ENCODE peak calls at places on chromosome X, in seven cellular contexts. T is brain microvascular endothelial cell, C is ovary, D is endothelial cell, G is GM13976, Z is stomach, A is heart left ventricle. N is an unnamed sample.

GRCh38 chrX:19990225-19990518 is 689 bp downstream of the BCLAF3 start:
- DNase-seq in G (peak), T (no peak), C (no peak), D (no peak), Z (no peak), A (no peak), N (peak)

GRCh38 chrX:53288173-53288572 is 6.8 kb upstream of the IQSEC2 start:
- DNase-seq in G (no peak), D (no peak), C (no peak), Z (no peak), T (peak), A (peak), N (no peak)

GRCh38 chrX:136762820-136763452 is 17.8 kb downstream of the ARHGEF6 start:
- DNase-seq in T (no peak), Z (no peak), D (no peak), G (no peak), A (no peak), C (no peak), N (no peak)

GRCh38 chrX:119887721-119888425 is 7.8 kb upstream of the AKAP14 start:
- DNase-seq in Z (peak), A (peak), C (peak), T (peak), G (peak), D (peak), N (peak)

GRCh38 chrX:136189222-136189621 is 41.9 kb downstream of the FHL1 start:
- DNase-seq in G (no peak), T (no peak), D (no peak), A (peak), C (no peak), Z (no peak), N (no peak)

GRCh38 chrX:1535241-1536041 is 1.5 kb downstream of the P2RY8 start:
- DNase-seq in A (peak), G (peak), T (no peak), C (peak), Z (no peak), D (no peak), N (peak)

GRCh38 chrX:8194216-8194615 is 23.1 kb upstream of the VCX2 start:
- DNase-seq in D (no peak), C (no peak), A (no peak), T (no peak), G (no peak), Z (no peak), N (no peak)

GRCh38 chrX:2538016-2538415 is 37.2 kb upstream of the DHRSX start:
- DNase-seq in D (no peak), A (no peak), C (no peak), T (no peak), G (no peak), Z (no peak), N (no peak)

GRCh38 chrX:31099536-31100090 is 27.8 kb upstream of the FTHL17 start:
- DNase-seq in D (no peak), A (no peak), T (no peak), C (no peak), Z (no peak), G (peak), N (peak)

GRCh38 chrX:53255738-53256191 is 25.6 kb downstream of the IQSEC2 start:
- DNase-seq in D (no peak), G (no peak), A (no peak), C (no peak), Z (no peak), T (no peak), N (no peak)

GRCh38 chrX:115968436-115969252 is 201.9 kb upstream of the AGTR2 start:
- DNase-seq in D (peak), A (peak), Z (no peak), G (peak), T (no peak), C (peak), N (peak)

GRCh38 chrX:71579136-71579989 is 1.1 kb downstream of the GCNA start:
- DNase-seq in A (no peak), T (no peak), G (peak), Z (no peak), C (no peak), D (no peak), N (peak)

GRCh38 chrX:40166582-40166981 is 68.8 kb upstream of the BCOR start:
- DNase-seq in G (no peak), C (no peak), A (no peak), Z (no peak), D (no peak), T (no peak), N (no peak)

GRCh38 chrX:113136841-113137240 is 296.2 kb upstream of the AMOT start:
- DNase-seq in T (no peak), C (no peak), G (no peak), A (no peak), Z (no peak), D (no peak), N (no peak)

GRCh38 chrX:6694977-6695376 is 160.1 kb upstream of the VCX3A start:
- DNase-seq in D (no peak), T (no peak), C (no peak), Z (no peak), G (no peak), A (no peak), N (no peak)

GRCh38 chrX:8084023-8084422 is 87.0 kb downstream of the VCX2 start:
- DNase-seq in A (no peak), Z (no peak), T (peak), C (no peak), G (no peak), D (no peak), N (no peak)

GRCh38 chrX:10697552-10697951 is 77.2 kb upstream of the MID1 start:
- DNase-seq in C (no peak), A (no peak), D (no peak), Z (no peak), G (no peak), T (no peak), N (no peak)

GRCh38 chrX:136768469-136769084 is 12.2 kb downstream of the ARHGEF6 start:
- DNase-seq in Z (no peak), C (peak), T (peak), D (no peak), A (peak), G (peak), N (peak)

GRCh38 chrX:154596290-154596929 is 11.5 kb downstream of the CTAG1A start:
- DNase-seq in C (no peak), A (no peak), D (no peak), G (no peak), T (peak), Z (no peak), N (no peak)

GRCh38 chrX:48617542-48618340 is 20.4 kb downstream of the WDR13 start:
- DNase-seq in D (no peak), T (peak), Z (no peak), G (no peak), C (no peak), A (no peak), N (no peak)

GRCh38 chrX:20414066-20414465 is 147.4 kb upstream of the RPS6KA3 start:
- DNase-seq in C (no peak), T (no peak), A (no peak), G (no peak), Z (no peak), D (no peak), N (no peak)

GRCh38 chrX:42149786-42150185 is 226.4 kb upstream of the CASK start:
- DNase-seq in A (no peak), D (no peak), T (no peak), Z (no peak), C (no peak), G (no peak), N (no peak)

GRCh38 chrX:123083924-123084323 is 100.2 kb upstream of the GRIA3 start:
- DNase-seq in Z (no peak), D (no peak), A (no peak), G (no peak), T (peak), C (no peak), N (no peak)

GRCh38 chrX:134669378-134670098 is 11.3 kb upstream of the PLAC1 start:
- DNase-seq in G (no peak), D (no peak), A (no peak), T (peak), C (peak), Z (no peak), N (no peak)

GRCh38 chrX:13120017-13120416 is 75.6 kb upstream of the FAM9C start:
- DNase-seq in T (peak), Z (peak), A (peak), C (peak), D (no peak), G (no peak), N (no peak)

GRCh38 chrX:43493751-43494150 is 162.3 kb upstream of the MAOA start:
- DNase-seq in D (no peak), Z (no peak), T (no peak), G (no peak), C (no peak), A (no peak), N (no peak)

GRCh38 chrX:48604701-48605100 is 7.4 kb downstream of the WDR13 start:
- DNase-seq in D (no peak), G (no peak), C (no peak), A (no peak), T (no peak), Z (no peak), N (no peak)

GRCh38 chrX:149453030-149453429 is 52.1 kb downstream of the IDS start:
- DNase-seq in T (peak), D (no peak), Z (no peak), C (no peak), A (no peak), G (no peak), N (no peak)

GRCh38 chrX:9717376-9717775 is 48.3 kb downstream of the GPR143 start:
- DNase-seq in A (no peak), D (no peak), Z (no peak), T (no peak), C (no peak), G (no peak), N (no peak)

GRCh38 chrX:8042304-8042703 is 115.1 kb upstream of the PNPLA4 start:
- DNase-seq in Z (no peak), G (no peak), A (no peak), C (no peak), T (no peak), D (no peak), N (no peak)

GRCh38 chrX:122546269-122546668 is 637.8 kb upstream of the GRIA3 start:
- DNase-seq in A (no peak), G (no peak), Z (no peak), C (no peak), D (no peak), T (no peak), N (no peak)

GRCh38 chrX:155235891-155236290 is 19.6 kb downstream of the VBP1 start:
- DNase-seq in Z (no peak), A (no peak), D (no peak), G (no peak), C (no peak), T (no peak), N (no peak)

GRCh38 chrX:134482371-134482770 is 22.4 kb downstream of the HPRT1 start:
- DNase-seq in C (no peak), Z (no peak), G (no peak), A (no peak), D (no peak), T (no peak), N (no peak)

GRCh38 chrX:7330551-7330950 is 182.6 kb upstream of the PUDP start:
- DNase-seq in G (no peak), Z (no peak), C (no peak), A (no peak), D (no peak), T (no peak), N (no peak)

GRCh38 chrX:70592091-70592490 is 147.5 kb downstream of the DLG3 start:
- DNase-seq in A (no peak), G (no peak), C (no peak), D (no peak), Z (no peak), T (peak), N (no peak)

GRCh38 chrX:81728622-81729021 is 526.7 kb downstream of the SH3BGRL start:
- DNase-seq in T (no peak), A (no peak), G (no peak), C (no peak), D (no peak), Z (no peak), N (no peak)

GRCh38 chrX:97117572-97117971 is 233.9 kb downstream of the RPA4 start:
- DNase-seq in Z (no peak), T (no peak), G (no peak), D (no peak), A (no peak), C (no peak), N (no peak)

GRCh38 chrX:1442016-1442665 is 10.6 kb downstream of the ASMTL start:
- DNase-seq in Z (no peak), C (peak), T (no peak), A (peak), G (no peak), D (no peak), N (peak)

GRCh38 chrX:41522681-41523080 is 75.5 kb downstream of the NYX start:
- DNase-seq in G (no peak), D (no peak), T (no peak), A (no peak), Z (no peak), C (no peak), N (no peak)

GRCh38 chrX:123962794-123963373 is 1.4 kb downstream of the STAG2 start:
- DNase-seq in A (peak), D (peak), G (peak), Z (peak), C (peak), T (peak), N (peak)

GRCh38 chrX:150504399-150505186 is 63.8 kb upstream of the MTM1 start:
- DNase-seq in A (no peak), D (no peak), Z (no peak), G (no peak), C (no peak), T (no peak), N (no peak)

GRCh38 chrX:150506020-150506419 is 62.4 kb upstream of the MTM1 start:
- DNase-seq in D (no peak), G (no peak), T (no peak), Z (no peak), A (no peak), C (no peak), N (no peak)

GRCh38 chrX:150502979-150503897 is 65.2 kb upstream of the MTM1 start:
- DNase-seq in T (no peak), D (no peak), C (no peak), G (no peak), A (no peak), Z (no peak), N (no peak)

GRCh38 chrX:150502091-150502490 is 66.3 kb upstream of the MTM1 start:
- DNase-seq in T (no peak), C (no peak), D (no peak), G (no peak), A (no peak), Z (no peak), N (no peak)

GRCh38 chrX:150503898-150504219 is 64.6 kb upstream of the MTM1 start:
- DNase-seq in T (no peak), Z (peak), G (no peak), C (no peak), D (no peak), A (no peak), N (no peak)
- TF ChIP-seq CTCF in T (no peak), Z (no peak), G (no peak), C (no peak), D (no peak), A (no peak), N (no peak)

GRCh38 chrX:131728295-131729145 is 184.6 kb downstream of the OR13H1 start:
- DNase-seq in D (no peak), G (peak), Z (peak), A (no peak), C (peak), T (peak), N (no peak)
- TF ChIP-seq CTCF in D (no peak), G (peak), Z (no peak), A (no peak), C (peak), T (peak), N (no peak)

GRCh38 chrX:110006826-110007375 is 4.0 kb downstream of the TMEM164 start:
- DNase-seq in G (no peak), T (no peak), D (no peak), A (no peak), Z (no peak), C (no peak), N (no peak)
- TF ChIP-seq CTCF in G (no peak), T (no peak), D (no peak), A (no peak), Z (no peak), C (no peak), N (no peak)

DNA sequence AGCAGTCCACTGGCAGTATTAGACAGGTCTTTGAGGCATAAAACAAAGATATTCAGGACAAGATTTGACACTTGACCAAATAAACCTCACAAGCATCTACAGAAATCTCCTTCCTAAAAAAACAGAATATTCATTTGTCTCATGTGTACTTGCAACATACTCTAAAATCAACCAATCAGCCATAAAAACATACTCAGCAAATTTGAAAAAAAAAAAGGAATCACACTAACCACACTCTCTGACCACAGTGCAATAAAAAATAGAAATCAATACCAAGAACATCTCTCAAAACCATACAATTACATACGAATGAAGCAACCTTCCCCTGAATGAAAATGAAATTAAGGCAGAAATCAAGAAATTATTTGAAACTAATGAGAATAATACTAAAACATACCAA is 591.3 kb downstream of the FAM133A start:
- DNase-seq in C (no peak), T (no peak), Z (no peak), G (no peak), D (no peak), A (no peak), N (no peak)
- TF ChIP-seq CTCF in C (no peak), T (no peak), Z (no peak), G (no peak), D (no peak), A (no peak), N (no peak)

DNA sequence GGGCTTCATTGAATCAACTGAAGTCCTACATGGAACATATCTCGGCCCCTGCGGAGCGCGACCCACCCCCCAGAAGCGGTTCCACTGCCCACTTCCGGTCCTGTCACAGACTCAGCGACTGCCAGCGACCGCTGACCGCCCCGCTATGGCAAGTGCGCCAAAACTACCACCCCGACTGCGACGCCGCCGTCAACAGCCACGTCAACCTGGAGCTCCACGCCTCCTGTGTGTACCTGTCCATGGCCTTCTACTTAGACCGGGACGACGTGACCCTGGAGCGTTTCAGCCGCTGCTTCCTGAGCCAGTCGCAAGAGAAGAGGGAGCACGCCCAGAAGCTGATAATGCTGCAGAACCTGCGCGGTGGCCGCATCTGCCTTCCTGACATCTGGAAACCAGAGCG is 14.8 kb upstream of the FAM47A start:
- DNase-seq in T (no peak), C (no peak), G (no peak), A (no peak), D (no peak), Z (no peak), N (no peak)
- TF ChIP-seq CTCF in T (no peak), C (no peak), G (no peak), A (no peak), D (no peak), Z (no peak), N (no peak)

N was measured in GM20000.